ENCODE peak calls at places on chromosomes 13 and 19, in five cellular contexts. X, E, Z, H and N are unnamed samples.
A peak's percentile ranks its signal among the peaks of the same experiment; 100 is the strongest.

GRCh38 chr13:47092202-47092601 is 195.3 kb upstream of the HTR2A start:
- DNase-seq in X (no peak), H (no peak), Z (no peak), E (no peak), N (no peak)

GRCh38 chr19:41352609-41353465 is 885 bp downstream of the TGFB1 start:
- DNase-seq in H (peak; percentile 74), X (peak; percentile 40), Z (peak; percentile 76), E (peak; percentile 69), N (peak; percentile 84)

GRCh38 chr19:45095496-45096413 is 2.8 kb downstream of the PPP1R37 start:
- DNase-seq in H (no peak), X (no peak), E (no peak), Z (no peak), N (no peak)

GRCh38 chr19:29495971-29496441 is 29.8 kb upstream of the VSTM2B start:
- DNase-seq in E (no peak), X (no peak), H (no peak), Z (no peak), N (no peak)

GRCh38 chr13:97226013-97226412 is 3.9 kb downstream of the MBNL2 start:
- DNase-seq in Z (no peak), E (no peak), H (no peak), X (no peak), N (no peak)

GRCh38 chr13:49220856-49221614 is 897 bp downstream of the MLNR start:
- DNase-seq in E (no peak), X (no peak), Z (no peak), H (no peak), N (no peak)

GRCh38 chr19:50532952-50533351 is 19.2 kb upstream of the ASPDH start:
- DNase-seq in Z (no peak), X (no peak), E (no peak), H (no peak), N (no peak)

GRCh38 chr13:99086149-99086868 is 108.4 kb upstream of the DOCK9 start:
- DNase-seq in E (peak; percentile 69), Z (peak; percentile 45), X (peak; percentile 59), H (peak; percentile 82), N (peak; percentile 76)

GRCh38 chr19:44608391-44608821 is 5.0 kb upstream of the IGSF23 start:
- DNase-seq in Z (no peak), X (no peak), H (no peak), E (no peak), N (no peak)

GRCh38 chr19:4014541-4015491 is 7.3 kb downstream of the PIAS4 start:
- DNase-seq in H (no peak), X (no peak), E (no peak), Z (peak; percentile 23), N (no peak)

GRCh38 chr13:42594577-42595571 is 20.9 kb downstream of the TNFSF11 start:
- DNase-seq in X (peak; percentile 67), E (peak; percentile 5), H (no peak), Z (peak; percentile 30), N (peak; percentile 22)